ENCODE peak calls at places on chromosomes 4 and X, in eight cellular contexts. U is iris pigment epithelial cell, V is T-helper 1 cell, Y is fibroblast of pulmonary artery, A is SJSA1, Z is Right ventricle myocardium superior, N is PC-9, F is RPMI7951. L is an unnamed sample.

GRCh38 chrX:120224388-120224787 is 26.2 kb upstream of the ZBTB33 start:
- DNase-seq in U (no peak), V (no peak), Y (no peak), A (no peak), Z (no peak), N (no peak), F (no peak), L (no peak)

GRCh38 chr4:39502034-39502658 is 25.1 kb downstream of the UGDH start:
- DNase-seq in U (peak; percentile 82), V (no peak), Y (peak; percentile 58), A (no peak), Z (no peak), N (no peak), F (no peak), L (peak; percentile 79)

GRCh38 chrX:46961574-46962279 is 49.5 kb downstream of the JADE3 start:
- DNase-seq in U (no peak), V (no peak), Y (no peak), A (no peak), Z (no peak), N (no peak), F (no peak), L (no peak)

GRCh38 chr4:14771091-14771490 is 231.2 kb upstream of the CPEB2 start:
- DNase-seq in U (no peak), V (no peak), Y (no peak), A (no peak), Z (no peak), N (no peak), F (peak; percentile 56), L (no peak)

GRCh38 chr4:105058177-105058812 is 88.4 kb upstream of the TET2 start:
- DNase-seq in U (peak; percentile 81), V (no peak), Y (peak; percentile 55), A (no peak), Z (no peak), N (no peak), F (peak; percentile 83), L (peak; percentile 69)

GRCh38 chr4:149784018-149784417 is 31.6 kb downstream of the IQCM start:
- DNase-seq in U (peak; percentile 63), V (no peak), Y (peak; percentile 68), A (no peak), Z (no peak), N (no peak), F (peak; percentile 22), L (peak; percentile 39)

GRCh38 chr4:80033581-80033980 is 39.4 kb downstream of the ANTXR2 start:
- DNase-seq in U (no peak), V (no peak), Y (no peak), A (no peak), Z (no peak), N (no peak), F (no peak), L (no peak)

GRCh38 chrX:1453390-1453783 is 678 bp upstream of the ASMTL start:
- DNase-seq in U (no peak), V (peak; percentile 77), Y (no peak), A (no peak), Z (no peak), N (no peak), F (no peak), L (no peak)

GRCh38 chr4:160319221-160319867 is 1216.5 kb downstream of the RAPGEF2 start:
- DNase-seq in U (peak; percentile 37), V (no peak), Y (peak; percentile 26), A (no peak), Z (no peak), N (peak; percentile 65), F (peak; percentile 51), L (peak; percentile 85)

GRCh38 chrX:44344194-44344593 is 722 bp upstream of the EFHC2 start:
- DNase-seq in U (no peak), V (peak; percentile 50), Y (no peak), A (no peak), Z (peak; percentile 41), N (peak; percentile 23), F (no peak), L (no peak)

GRCh38 chr4:111400736-111401135 is 744.5 kb upstream of the FAM241A start:
- DNase-seq in U (peak; percentile 78), V (no peak), Y (peak; percentile 48), A (no peak), Z (no peak), N (no peak), F (peak; percentile 5), L (peak; percentile 76)

GRCh38 chr4:144547678-144548298 is 98.2 kb upstream of the HHIP start:
- DNase-seq in U (no peak), V (no peak), Y (no peak), A (no peak), Z (no peak), N (no peak), F (no peak), L (no peak)

GRCh38 chr4:142558851-142559250 is 287.2 kb downstream of the INPP4B start:
- DNase-seq in U (peak; percentile 15), V (no peak), Y (peak; percentile 42), A (no peak), Z (no peak), N (no peak), F (no peak), L (no peak)

GRCh38 chrX:139640259-139640658 is 67.7 kb downstream of the MCF2 start:
- DNase-seq in U (no peak), V (no peak), Y (no peak), A (no peak), Z (no peak), N (no peak), F (no peak), L (no peak)

GRCh38 chr4:175824110-175824509 is 12.0 kb upstream of the GPM6A start:
- DNase-seq in U (no peak), V (no peak), Y (no peak), A (no peak), Z (no peak), N (no peak), F (no peak), L (no peak)

GRCh38 chr4:6892190-6892908 is 17.3 kb upstream of the TBC1D14 start:
- DNase-seq in U (peak; percentile 74), V (no peak), Y (peak; percentile 56), A (no peak), Z (peak; percentile 70), N (no peak), F (peak; percentile 96), L (peak; percentile 74)

GRCh38 chr4:134382478-134383227 is 181.1 kb upstream of the PABPC4L start:
- DNase-seq in U (no peak), V (no peak), Y (no peak), A (no peak), Z (no peak), N (no peak), F (no peak), L (no peak)

GRCh38 chr4:3821580-3822229 is 55.5 kb downstream of the ADRA2C start:
- DNase-seq in U (no peak), V (no peak), Y (no peak), A (no peak), Z (peak; percentile 18), N (no peak), F (no peak), L (no peak)

GRCh38 chrX:133444952-133445831 is 29.9 kb upstream of the GPC4 start:
- DNase-seq in U (no peak), V (no peak), Y (no peak), A (no peak), Z (no peak), N (peak; percentile 43), F (no peak), L (peak; percentile 30)

GRCh38 chrX:152897216-152898144 is at the start of gene ZNF185:
- DNase-seq in U (peak; percentile 10), V (no peak), Y (peak; percentile 22), A (peak; percentile 69), Z (no peak), N (peak; percentile 91), F (no peak), L (peak; percentile 40)

GRCh38 chrX:14616301-14616700 is 87.0 kb downstream of the GLRA2 start:
- DNase-seq in U (no peak), V (no peak), Y (peak; percentile 3), A (no peak), Z (no peak), N (no peak), F (no peak), L (no peak)

GRCh38 chr4:62953752-62954151 is 1455.5 kb downstream of the TECRL start:
- DNase-seq in U (no peak), V (no peak), Y (no peak), A (no peak), Z (no peak), N (no peak), F (no peak), L (no peak)

GRCh38 chr4:186698028-186698427 is 25.6 kb downstream of the FAT1 start:
- DNase-seq in U (no peak), V (no peak), Y (no peak), A (no peak), Z (no peak), N (no peak), F (no peak), L (no peak)

GRCh38 chr4:155005395-155006087 is 202.9 kb upstream of the NPY2R start:
- DNase-seq in U (peak; percentile 57), V (no peak), Y (peak; percentile 76), A (no peak), Z (no peak), N (no peak), F (peak; percentile 79), L (peak; percentile 77)

GRCh38 chr4:41177016-41177415 is 37.3 kb downstream of the APBB2 start:
- DNase-seq in U (peak; percentile 92), V (no peak), Y (peak; percentile 79), A (no peak), Z (no peak), N (peak; percentile 25), F (peak; percentile 89), L (peak; percentile 79)

GRCh38 chr4:149752729-149753128 is 62.9 kb downstream of the IQCM start:
- DNase-seq in U (no peak), V (no peak), Y (no peak), A (no peak), Z (no peak), N (no peak), F (no peak), L (no peak)

GRCh38 chr4:41360911-41361830 is 104.4 kb downstream of the UCHL1 start:
- DNase-seq in U (peak; percentile 55), V (no peak), Y (peak; percentile 24), A (no peak), Z (peak; percentile 68), N (peak; percentile 45), F (no peak), L (peak; percentile 18)